ENCODE peak calls at places on chromosomes 16 and 17, in five cellular contexts. One of them, this sample, is unnamed.

GRCh38 chr16:22270525-22270924 is 26.7 kb upstream of the POLR3E start:
- DNase-seq in K562: no peak
- DNase-seq in HepG2: no peak
- DNase-seq in GM12878: no peak
- DNase-seq in H1: no peak
- DNase-seq in this sample: no peak

GRCh38 chr17:48532261-48532660 is 1.4 kb upstream of the HOXB1 start:
- DNase-seq in K562: no peak
- DNase-seq in HepG2: no peak
- DNase-seq in GM12878: no peak
- DNase-seq in H1: no peak
- DNase-seq in this sample: no peak

GRCh38 chr17:34547453-34548063 is 31.8 kb upstream of the TMEM132E start:
- DNase-seq in K562: no peak
- DNase-seq in HepG2: no peak
- DNase-seq in GM12878: no peak
- DNase-seq in H1: no peak
- DNase-seq in this sample: peak

GRCh38 chr17:55561973-55562495 is 50.8 kb upstream of the SMIM36 start:
- DNase-seq in K562: no peak
- DNase-seq in HepG2: no peak
- DNase-seq in GM12878: no peak
- DNase-seq in H1: no peak
- DNase-seq in this sample: no peak

GRCh38 chr17:55237826-55238196 is 26.9 kb upstream of the HLF start:
- DNase-seq in K562: no peak
- DNase-seq in HepG2: no peak
- DNase-seq in GM12878: no peak
- DNase-seq in H1: no peak
- DNase-seq in this sample: no peak

GRCh38 chr17:9199474-9200196 is 178.3 kb downstream of the NTN1 start:
- DNase-seq in K562: peak
- DNase-seq in HepG2: no peak
- DNase-seq in GM12878: no peak
- DNase-seq in H1: no peak
- DNase-seq in this sample: peak

GRCh38 chr17:80361495-80362220 is 53.3 kb upstream of the ENDOV start:
- DNase-seq in K562: peak
- DNase-seq in HepG2: no peak
- DNase-seq in GM12878: no peak
- DNase-seq in H1: no peak
- DNase-seq in this sample: peak

GRCh38 chr16:12453832-12454231 is 349.9 kb downstream of the CPPED1 start:
- DNase-seq in K562: no peak
- DNase-seq in HepG2: no peak
- DNase-seq in GM12878: no peak
- DNase-seq in H1: no peak
- DNase-seq in this sample: no peak

GRCh38 chr17:47847341-47848197 is 3.4 kb downstream of the SP6 start:
- DNase-seq in K562: no peak
- DNase-seq in HepG2: no peak
- DNase-seq in GM12878: no peak
- DNase-seq in H1: no peak
- DNase-seq in this sample: peak

DNA sequence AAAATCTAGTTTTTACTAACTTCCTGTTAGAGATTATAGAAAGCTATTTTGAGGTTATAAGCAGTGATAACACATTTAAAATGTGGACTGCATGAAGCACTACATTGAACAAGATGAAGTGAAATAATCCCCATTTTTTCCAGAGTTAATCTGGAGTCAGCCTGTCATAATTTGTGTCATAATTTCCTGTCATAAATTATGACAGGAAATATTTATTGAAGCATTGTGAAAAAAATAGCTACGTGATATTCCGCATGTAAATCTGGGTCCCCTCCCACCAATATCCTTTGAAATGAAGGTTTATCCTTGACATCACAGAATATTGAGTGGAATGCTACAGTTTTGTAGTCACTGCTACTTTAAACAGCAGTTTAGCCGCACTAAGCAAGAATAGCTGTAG is 40.1 kb downstream of the OMG start:
- DNase-seq in K562: no peak
- DNase-seq in HepG2: no peak
- DNase-seq in GM12878: no peak
- DNase-seq in H1: no peak
- DNase-seq in this sample: no peak
- TF ChIP-seq CREB1 in K562: no peak
- TF ChIP-seq CREB1 in HepG2: no peak
- TF ChIP-seq CREB1 in GM12878: no peak
- TF ChIP-seq CREB1 in H1: no peak
- TF ChIP-seq CREB1 in this sample: no peak

DNA sequence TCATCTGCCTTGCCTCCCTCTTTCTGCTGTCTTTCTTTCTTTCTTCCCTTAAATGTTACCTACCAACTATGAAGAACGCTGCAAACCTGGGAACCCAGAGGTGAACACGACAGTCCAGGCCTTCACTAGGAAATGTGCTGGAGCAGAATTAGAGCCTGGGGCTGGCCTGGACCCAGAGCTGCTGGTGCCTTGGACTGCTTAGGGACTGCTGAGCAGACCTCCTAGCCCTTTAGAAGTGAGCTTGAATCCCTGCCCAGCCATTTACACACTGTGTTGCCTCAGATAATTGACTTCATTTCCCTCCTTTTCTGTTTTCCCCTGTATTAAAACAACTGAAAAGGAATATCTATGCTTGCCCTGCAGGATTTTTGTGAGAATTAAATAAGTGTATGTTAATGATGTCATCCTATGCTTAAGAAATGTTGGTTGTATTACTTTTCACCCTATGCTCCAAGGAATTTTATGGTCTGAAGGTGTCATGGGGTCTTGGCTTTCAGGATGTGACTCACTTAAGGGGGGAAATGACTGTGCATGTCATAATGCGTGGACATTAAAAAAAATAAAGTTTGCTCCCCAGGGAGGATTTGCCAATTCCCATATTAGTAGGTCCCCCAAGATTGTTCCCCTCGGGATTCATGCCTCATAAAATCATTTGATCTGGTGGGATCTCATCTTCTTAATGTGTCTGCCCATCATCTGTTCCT is 11.5 kb downstream of the CDH13 start:
- DNase-seq in K562: no peak
- DNase-seq in HepG2: no peak
- DNase-seq in GM12878: no peak
- DNase-seq in H1: no peak
- DNase-seq in this sample: no peak
- H3K27ac ChIP-seq in K562: no peak
- H3K27ac ChIP-seq in HepG2: no peak
- H3K27ac ChIP-seq in GM12878: no peak
- H3K27ac ChIP-seq in H1: no peak
- H3K27ac ChIP-seq in this sample: no peak

GRCh38 chr17:39553326-39553945 is 54.3 kb downstream of the NEUROD2 start:
- DNase-seq in K562: no peak
- DNase-seq in HepG2: no peak
- DNase-seq in GM12878: no peak
- DNase-seq in H1: no peak
- DNase-seq in this sample: no peak

GRCh38 chr17:39547713-39548478 is 59.8 kb downstream of the NEUROD2 start:
- DNase-seq in K562: peak
- DNase-seq in HepG2: peak
- DNase-seq in GM12878: peak
- DNase-seq in H1: no peak
- DNase-seq in this sample: peak

GRCh38 chr17:39543669-39544068 is 64.1 kb downstream of the NEUROD2 start:
- DNase-seq in K562: no peak
- DNase-seq in HepG2: no peak
- DNase-seq in GM12878: no peak
- DNase-seq in H1: no peak
- DNase-seq in this sample: no peak

GRCh38 chr17:39551879-39552278 is 55.8 kb downstream of the NEUROD2 start:
- DNase-seq in K562: no peak
- DNase-seq in HepG2: no peak
- DNase-seq in GM12878: no peak
- DNase-seq in H1: no peak
- DNase-seq in this sample: no peak

GRCh38 chr17:39548494-39548893 is 59.2 kb downstream of the NEUROD2 start:
- DNase-seq in K562: no peak
- DNase-seq in HepG2: no peak
- DNase-seq in GM12878: no peak
- DNase-seq in H1: no peak
- DNase-seq in this sample: no peak
- TF ChIP-seq CREB1 in K562: no peak
- TF ChIP-seq CREB1 in HepG2: no peak
- TF ChIP-seq CREB1 in GM12878: no peak
- TF ChIP-seq CREB1 in H1: no peak
- TF ChIP-seq CREB1 in this sample: no peak

GRCh38 chr16:69474447-69474846 is 50.0 kb downstream of the CYB5B start:
- DNase-seq in K562: no peak
- DNase-seq in HepG2: no peak
- DNase-seq in GM12878: no peak
- DNase-seq in H1: no peak
- DNase-seq in this sample: no peak

GRCh38 chr16:69478685-69479084 is 54.3 kb downstream of the CYB5B start:
- DNase-seq in K562: no peak
- DNase-seq in HepG2: no peak
- DNase-seq in GM12878: no peak
- DNase-seq in H1: no peak
- DNase-seq in this sample: no peak

GRCh38 chr16:69479806-69480205 is 55.4 kb downstream of the CYB5B start:
- DNase-seq in K562: no peak
- DNase-seq in HepG2: no peak
- DNase-seq in GM12878: no peak
- DNase-seq in H1: no peak
- DNase-seq in this sample: no peak

GRCh38 chr16:69476920-69477418 is 52.5 kb downstream of the CYB5B start:
- DNase-seq in K562: peak
- DNase-seq in HepG2: peak
- DNase-seq in GM12878: no peak
- DNase-seq in H1: no peak
- DNase-seq in this sample: no peak

GRCh38 chr16:69477546-69477945 is 53.1 kb downstream of the CYB5B start:
- DNase-seq in K562: no peak
- DNase-seq in HepG2: no peak
- DNase-seq in GM12878: no peak
- DNase-seq in H1: no peak
- DNase-seq in this sample: no peak
- H3K27ac ChIP-seq in K562: no peak
- H3K27ac ChIP-seq in HepG2: no peak
- H3K27ac ChIP-seq in GM12878: no peak
- H3K27ac ChIP-seq in H1: no peak
- H3K27ac ChIP-seq in this sample: no peak

GRCh38 chr16:71855937-71856662 is 10.3 kb downstream of the ATXN1L start:
- DNase-seq in K562: no peak
- DNase-seq in HepG2: no peak
- DNase-seq in GM12878: no peak
- DNase-seq in H1: no peak
- DNase-seq in this sample: no peak
- TF ChIP-seq CREB1 in K562: no peak
- TF ChIP-seq CREB1 in HepG2: no peak
- TF ChIP-seq CREB1 in GM12878: no peak
- TF ChIP-seq CREB1 in H1: no peak
- TF ChIP-seq CREB1 in this sample: no peak

DNA sequence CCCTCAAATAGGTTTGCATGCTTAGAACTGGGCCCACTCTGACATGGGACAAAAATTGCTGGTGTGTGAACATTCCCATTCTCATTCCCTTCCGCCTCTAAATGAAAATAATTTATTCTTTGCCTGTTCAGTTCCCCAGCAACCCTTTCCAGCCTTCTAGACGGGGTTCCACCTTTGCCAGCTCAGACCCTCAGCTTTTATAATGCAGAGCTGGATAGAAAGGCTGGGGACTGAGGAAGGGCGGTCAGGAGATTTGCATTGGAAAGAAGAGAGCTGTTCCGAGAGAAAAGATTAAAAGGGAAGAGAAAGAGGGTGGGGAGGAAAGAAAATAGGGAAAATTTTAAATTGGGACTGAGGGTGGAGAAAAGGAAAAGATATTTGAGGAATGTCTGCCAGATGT is 151.1 kb upstream of the WSCD1 start:
- DNase-seq in K562: no peak
- DNase-seq in HepG2: no peak
- DNase-seq in GM12878: no peak
- DNase-seq in H1: peak
- DNase-seq in this sample: peak
- H3K27ac ChIP-seq in K562: no peak
- H3K27ac ChIP-seq in HepG2: no peak
- H3K27ac ChIP-seq in GM12878: no peak
- H3K27ac ChIP-seq in H1: no peak
- H3K27ac ChIP-seq in this sample: peak

GRCh38 chr17:44607836-44608690 is 48.2 kb upstream of the MEIOC start:
- DNase-seq in K562: no peak
- DNase-seq in HepG2: peak
- DNase-seq in GM12878: no peak
- DNase-seq in H1: peak
- DNase-seq in this sample: peak

GRCh38 chr17:44606658-44607057 is 49.4 kb downstream of the FZD2 start:
- DNase-seq in K562: no peak
- DNase-seq in HepG2: no peak
- DNase-seq in GM12878: no peak
- DNase-seq in H1: no peak
- DNase-seq in this sample: no peak

GRCh38 chr17:44610331-44610730 is 45.9 kb upstream of the MEIOC start:
- DNase-seq in K562: no peak
- DNase-seq in HepG2: no peak
- DNase-seq in GM12878: no peak
- DNase-seq in H1: no peak
- DNase-seq in this sample: no peak

GRCh38 chr17:44610871-44611270 is 45.4 kb upstream of the MEIOC start:
- DNase-seq in K562: no peak
- DNase-seq in HepG2: no peak
- DNase-seq in GM12878: no peak
- DNase-seq in H1: no peak
- DNase-seq in this sample: no peak

GRCh38 chr17:44608732-44609435 is 47.4 kb upstream of the MEIOC start:
- DNase-seq in K562: no peak
- DNase-seq in HepG2: peak
- DNase-seq in GM12878: no peak
- DNase-seq in H1: no peak
- DNase-seq in this sample: no peak
- TF ChIP-seq CREB1 in K562: no peak
- TF ChIP-seq CREB1 in HepG2: no peak
- TF ChIP-seq CREB1 in GM12878: no peak
- TF ChIP-seq CREB1 in H1: no peak
- TF ChIP-seq CREB1 in this sample: no peak

GRCh38 chr16:31873556-31874353 is at the start of gene ZNF267:
- DNase-seq in K562: peak
- DNase-seq in HepG2: peak
- DNase-seq in GM12878: peak
- DNase-seq in H1: peak
- DNase-seq in this sample: peak

GRCh38 chr16:31874354-31875111 is 926 bp downstream of the ZNF267 start:
- DNase-seq in K562: peak
- DNase-seq in HepG2: peak
- DNase-seq in GM12878: peak
- DNase-seq in H1: no peak
- DNase-seq in this sample: no peak

GRCh38 chr16:31870809-31871208 is 2.8 kb upstream of the ZNF267 start:
- DNase-seq in K562: no peak
- DNase-seq in HepG2: no peak
- DNase-seq in GM12878: no peak
- DNase-seq in H1: no peak
- DNase-seq in this sample: no peak

GRCh38 chr16:31871510-31871909 is 2.1 kb upstream of the ZNF267 start:
- DNase-seq in K562: no peak
- DNase-seq in HepG2: no peak
- DNase-seq in GM12878: no peak
- DNase-seq in H1: no peak
- DNase-seq in this sample: no peak

GRCh38 chr16:31872201-31872600 is 1.4 kb upstream of the ZNF267 start:
- DNase-seq in K562: no peak
- DNase-seq in HepG2: no peak
- DNase-seq in GM12878: no peak
- DNase-seq in H1: no peak
- DNase-seq in this sample: no peak
- H3K27ac ChIP-seq in K562: no peak
- H3K27ac ChIP-seq in HepG2: no peak
- H3K27ac ChIP-seq in GM12878: no peak
- H3K27ac ChIP-seq in H1: no peak
- H3K27ac ChIP-seq in this sample: no peak